ENCODE peak calls at places on chromosomes 4 and X, in seven cellular contexts. One of them, this sample, is unnamed.

GRCh38 chr4:159290321-159291030 is 187.6 kb downstream of the RAPGEF2 start:
- DNase-seq in GM12878: no peak
- DNase-seq in kidney: no peak
- DNase-seq in left lung: no peak
- DNase-seq in glutamatergic neuron: no peak
- DNase-seq in HFF-Myc: no peak
- DNase-seq in endothelial cell: no peak
- DNase-seq in this sample: no peak

GRCh38 chrX:7119927-7120577 is 27.5 kb upstream of the STS start:
- DNase-seq in HFF-Myc: no peak
- DNase-seq in glutamatergic neuron: no peak
- DNase-seq in GM12878: no peak
- DNase-seq in endothelial cell: no peak
- DNase-seq in kidney: no peak
- DNase-seq in left lung: no peak
- DNase-seq in this sample: no peak

GRCh38 chrX:155923200-155923599 is 42.1 kb downstream of the VAMP7 start:
- DNase-seq in left lung: no peak
- DNase-seq in glutamatergic neuron: no peak
- DNase-seq in HFF-Myc: no peak
- DNase-seq in endothelial cell: no peak
- DNase-seq in GM12878: no peak
- DNase-seq in kidney: no peak
- DNase-seq in this sample: no peak

GRCh38 chrX:101759000-101759399 is 99.3 kb upstream of the ARMCX2 start:
- DNase-seq in GM12878: no peak
- DNase-seq in kidney: no peak
- DNase-seq in left lung: no peak
- DNase-seq in HFF-Myc: peak
- DNase-seq in glutamatergic neuron: no peak
- DNase-seq in endothelial cell: peak
- DNase-seq in this sample: no peak

GRCh38 chr4:138242076-138242829 is at the start of gene SLC7A11:
- DNase-seq in GM12878: peak
- DNase-seq in HFF-Myc: peak
- DNase-seq in endothelial cell: peak
- DNase-seq in glutamatergic neuron: peak
- DNase-seq in kidney: no peak
- DNase-seq in left lung: peak
- DNase-seq in this sample: no peak

GRCh38 chrX:95903490-95903889 is 781.2 kb upstream of the DIAPH2 start:
- DNase-seq in kidney: no peak
- DNase-seq in endothelial cell: peak
- DNase-seq in glutamatergic neuron: no peak
- DNase-seq in HFF-Myc: no peak
- DNase-seq in left lung: no peak
- DNase-seq in GM12878: no peak
- DNase-seq in this sample: no peak

GRCh38 chr4:186669159-186669720 is 54.4 kb downstream of the FAT1 start:
- DNase-seq in endothelial cell: no peak
- DNase-seq in HFF-Myc: peak
- DNase-seq in glutamatergic neuron: peak
- DNase-seq in kidney: no peak
- DNase-seq in left lung: no peak
- DNase-seq in GM12878: no peak
- DNase-seq in this sample: no peak

GRCh38 chr4:77273412-77273811 is 116.4 kb downstream of the CCNG2 start:
- DNase-seq in left lung: no peak
- DNase-seq in glutamatergic neuron: no peak
- DNase-seq in HFF-Myc: no peak
- DNase-seq in GM12878: no peak
- DNase-seq in kidney: no peak
- DNase-seq in endothelial cell: no peak
- DNase-seq in this sample: no peak

GRCh38 chr4:101977096-101977495 is 186.6 kb downstream of the BANK1 start:
- DNase-seq in glutamatergic neuron: no peak
- DNase-seq in GM12878: no peak
- DNase-seq in kidney: no peak
- DNase-seq in left lung: peak
- DNase-seq in HFF-Myc: peak
- DNase-seq in endothelial cell: no peak
- DNase-seq in this sample: no peak

GRCh38 chr4:56976878-56977320 is 507 bp downstream of the NOA1 start:
- DNase-seq in left lung: peak
- DNase-seq in endothelial cell: no peak
- DNase-seq in GM12878: no peak
- DNase-seq in kidney: peak
- DNase-seq in HFF-Myc: no peak
- DNase-seq in glutamatergic neuron: peak
- DNase-seq in this sample: peak

GRCh38 chr4:53908661-53909078 is 155.7 kb downstream of the CHIC2 start:
- DNase-seq in glutamatergic neuron: no peak
- DNase-seq in HFF-Myc: peak
- DNase-seq in endothelial cell: peak
- DNase-seq in left lung: no peak
- DNase-seq in kidney: no peak
- DNase-seq in GM12878: peak
- DNase-seq in this sample: no peak

GRCh38 chr4:13980317-13980716 is 352.8 kb upstream of the BOD1L1 start:
- DNase-seq in endothelial cell: no peak
- DNase-seq in GM12878: no peak
- DNase-seq in kidney: no peak
- DNase-seq in HFF-Myc: peak
- DNase-seq in left lung: no peak
- DNase-seq in glutamatergic neuron: no peak
- DNase-seq in this sample: no peak

GRCh38 chrX:405149-405548 is 18.4 kb upstream of the PPP2R3B start:
- DNase-seq in endothelial cell: no peak
- DNase-seq in left lung: no peak
- DNase-seq in GM12878: no peak
- DNase-seq in HFF-Myc: no peak
- DNase-seq in kidney: no peak
- DNase-seq in glutamatergic neuron: no peak
- DNase-seq in this sample: no peak

GRCh38 chr4:15779336-15779735 is 1.2 kb downstream of the CD38 start:
- DNase-seq in endothelial cell: peak
- DNase-seq in glutamatergic neuron: peak
- DNase-seq in HFF-Myc: peak
- DNase-seq in kidney: no peak
- DNase-seq in GM12878: no peak
- DNase-seq in left lung: peak
- DNase-seq in this sample: no peak
- TF ChIP-seq CTCF in endothelial cell: no peak
- TF ChIP-seq CTCF in glutamatergic neuron: no peak
- TF ChIP-seq CTCF in HFF-Myc: peak
- TF ChIP-seq CTCF in kidney: peak
- TF ChIP-seq CTCF in GM12878: no peak
- TF ChIP-seq CTCF in left lung: peak
- TF ChIP-seq CTCF in this sample: no peak

GRCh38 chr4:106369456-106370060 is 980 bp upstream of the GIMD1 start:
- DNase-seq in GM12878: peak
- DNase-seq in HFF-Myc: peak
- DNase-seq in endothelial cell: peak
- DNase-seq in glutamatergic neuron: no peak
- DNase-seq in left lung: no peak
- DNase-seq in kidney: no peak
- DNase-seq in this sample: peak

GRCh38 chr4:106368678-106369077 is at the start of gene GIMD1:
- DNase-seq in left lung: no peak
- DNase-seq in glutamatergic neuron: no peak
- DNase-seq in endothelial cell: no peak
- DNase-seq in GM12878: no peak
- DNase-seq in HFF-Myc: no peak
- DNase-seq in kidney: no peak
- DNase-seq in this sample: no peak

GRCh38 chr4:106366026-106366425 is 2.6 kb downstream of the GIMD1 start:
- DNase-seq in endothelial cell: no peak
- DNase-seq in HFF-Myc: no peak
- DNase-seq in GM12878: no peak
- DNase-seq in glutamatergic neuron: no peak
- DNase-seq in kidney: no peak
- DNase-seq in left lung: no peak
- DNase-seq in this sample: no peak

GRCh38 chr4:106365613-106366012 is 3.0 kb downstream of the GIMD1 start:
- DNase-seq in kidney: no peak
- DNase-seq in GM12878: no peak
- DNase-seq in glutamatergic neuron: no peak
- DNase-seq in endothelial cell: no peak
- DNase-seq in HFF-Myc: peak
- DNase-seq in left lung: no peak
- DNase-seq in this sample: no peak

GRCh38 chr4:106367072-106367471 is 1.5 kb downstream of the GIMD1 start:
- DNase-seq in left lung: no peak
- DNase-seq in glutamatergic neuron: no peak
- DNase-seq in GM12878: no peak
- DNase-seq in endothelial cell: no peak
- DNase-seq in HFF-Myc: no peak
- DNase-seq in kidney: no peak
- DNase-seq in this sample: no peak
- TF ChIP-seq CTCF in left lung: no peak
- TF ChIP-seq CTCF in glutamatergic neuron: no peak
- TF ChIP-seq CTCF in GM12878: no peak
- TF ChIP-seq CTCF in endothelial cell: no peak
- TF ChIP-seq CTCF in HFF-Myc: no peak
- TF ChIP-seq CTCF in kidney: no peak
- TF ChIP-seq CTCF in this sample: no peak

DNA sequence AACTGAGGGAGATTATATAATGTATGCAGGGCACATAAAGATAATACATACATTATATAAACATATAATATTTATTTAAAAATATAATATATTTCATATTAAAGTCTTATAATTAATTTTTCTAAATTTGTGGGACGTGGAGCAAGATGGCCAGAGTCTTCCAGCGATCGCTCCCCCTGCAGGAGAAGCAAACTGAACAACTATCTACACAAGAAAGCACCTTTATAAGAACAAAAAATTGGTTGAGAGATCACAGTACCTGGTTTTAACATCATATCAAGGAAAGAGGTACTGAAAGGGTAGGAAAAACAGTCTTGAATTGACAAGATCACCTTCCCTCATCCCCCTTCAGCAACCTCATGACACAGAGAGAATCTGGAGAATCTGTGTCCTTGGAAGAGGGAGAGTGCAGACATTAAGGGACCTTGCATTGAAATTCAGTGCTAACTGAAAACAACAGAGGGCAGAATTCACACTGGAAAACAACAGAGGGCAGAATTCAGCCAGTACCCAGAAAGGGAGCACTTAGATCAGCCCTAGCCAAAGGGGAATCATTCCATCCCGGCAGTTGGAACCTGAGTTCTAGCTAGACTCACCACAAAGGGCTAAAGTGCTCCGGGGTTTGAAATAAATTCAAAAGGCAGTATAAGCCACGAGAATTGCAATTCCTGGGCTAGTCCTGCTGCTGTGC is 262.5 kb upstream of the NDST3 start:
- DNase-seq in left lung: no peak
- DNase-seq in glutamatergic neuron: no peak
- DNase-seq in kidney: no peak
- DNase-seq in endothelial cell: no peak
- DNase-seq in GM12878: no peak
- DNase-seq in HFF-Myc: no peak
- DNase-seq in this sample: no peak
- TF ChIP-seq CTCF in left lung: no peak
- TF ChIP-seq CTCF in glutamatergic neuron: no peak
- TF ChIP-seq CTCF in kidney: no peak
- TF ChIP-seq CTCF in endothelial cell: peak
- TF ChIP-seq CTCF in GM12878: no peak
- TF ChIP-seq CTCF in HFF-Myc: no peak
- TF ChIP-seq CTCF in this sample: no peak

DNA sequence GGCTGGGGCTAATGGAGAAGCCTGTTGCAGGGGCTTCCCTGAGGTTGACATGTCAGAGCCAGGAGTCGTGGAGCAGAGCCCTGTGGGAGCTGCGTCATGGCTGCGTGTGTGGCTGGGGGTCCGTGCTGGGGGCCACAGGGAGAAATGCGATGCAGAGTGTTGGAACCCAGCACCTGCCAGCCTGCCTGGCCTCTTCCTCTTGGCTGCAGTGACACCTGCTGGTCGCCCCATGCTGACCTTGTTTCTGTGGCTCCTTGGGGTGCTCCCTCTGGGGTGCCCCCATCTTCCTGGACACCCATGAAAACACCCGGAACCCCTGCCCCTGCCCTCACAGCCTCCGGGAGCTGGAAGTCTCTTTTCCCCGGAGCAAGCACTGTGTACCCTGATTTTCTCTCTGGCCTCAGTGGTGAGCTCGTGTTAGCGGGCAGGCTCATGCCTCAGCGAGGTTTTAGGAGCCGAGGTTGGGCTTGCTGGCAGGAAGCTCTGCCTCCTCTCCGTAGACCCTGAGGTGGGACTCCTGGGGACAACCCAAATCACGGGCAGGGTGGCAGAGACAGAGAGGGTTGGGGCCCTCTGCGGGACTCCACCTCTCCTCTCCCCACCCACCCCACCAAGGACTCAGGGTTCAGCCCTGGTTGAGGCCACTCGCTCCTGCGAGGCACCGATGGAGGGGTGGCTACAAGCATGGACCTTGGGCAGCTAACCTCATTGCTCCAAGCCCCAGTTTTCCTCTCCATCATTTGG is 103.8 kb downstream of the SORCS2 start:
- DNase-seq in HFF-Myc: no peak
- DNase-seq in glutamatergic neuron: peak
- DNase-seq in GM12878: no peak
- DNase-seq in left lung: no peak
- DNase-seq in kidney: peak
- DNase-seq in endothelial cell: peak
- DNase-seq in this sample: no peak
- TF ChIP-seq CTCF in HFF-Myc: peak
- TF ChIP-seq CTCF in glutamatergic neuron: peak
- TF ChIP-seq CTCF in GM12878: peak
- TF ChIP-seq CTCF in left lung: peak
- TF ChIP-seq CTCF in kidney: peak
- TF ChIP-seq CTCF in endothelial cell: peak
- TF ChIP-seq CTCF in this sample: no peak

GRCh38 chrX:2614911-2615310 is 76.2 kb upstream of the CD99 start:
- DNase-seq in left lung: no peak
- DNase-seq in GM12878: no peak
- DNase-seq in HFF-Myc: peak
- DNase-seq in endothelial cell: no peak
- DNase-seq in kidney: no peak
- DNase-seq in glutamatergic neuron: no peak
- DNase-seq in this sample: no peak
- TF ChIP-seq CTCF in left lung: peak
- TF ChIP-seq CTCF in GM12878: no peak
- TF ChIP-seq CTCF in HFF-Myc: peak
- TF ChIP-seq CTCF in endothelial cell: no peak
- TF ChIP-seq CTCF in kidney: peak
- TF ChIP-seq CTCF in glutamatergic neuron: no peak
- TF ChIP-seq CTCF in this sample: no peak

DNA sequence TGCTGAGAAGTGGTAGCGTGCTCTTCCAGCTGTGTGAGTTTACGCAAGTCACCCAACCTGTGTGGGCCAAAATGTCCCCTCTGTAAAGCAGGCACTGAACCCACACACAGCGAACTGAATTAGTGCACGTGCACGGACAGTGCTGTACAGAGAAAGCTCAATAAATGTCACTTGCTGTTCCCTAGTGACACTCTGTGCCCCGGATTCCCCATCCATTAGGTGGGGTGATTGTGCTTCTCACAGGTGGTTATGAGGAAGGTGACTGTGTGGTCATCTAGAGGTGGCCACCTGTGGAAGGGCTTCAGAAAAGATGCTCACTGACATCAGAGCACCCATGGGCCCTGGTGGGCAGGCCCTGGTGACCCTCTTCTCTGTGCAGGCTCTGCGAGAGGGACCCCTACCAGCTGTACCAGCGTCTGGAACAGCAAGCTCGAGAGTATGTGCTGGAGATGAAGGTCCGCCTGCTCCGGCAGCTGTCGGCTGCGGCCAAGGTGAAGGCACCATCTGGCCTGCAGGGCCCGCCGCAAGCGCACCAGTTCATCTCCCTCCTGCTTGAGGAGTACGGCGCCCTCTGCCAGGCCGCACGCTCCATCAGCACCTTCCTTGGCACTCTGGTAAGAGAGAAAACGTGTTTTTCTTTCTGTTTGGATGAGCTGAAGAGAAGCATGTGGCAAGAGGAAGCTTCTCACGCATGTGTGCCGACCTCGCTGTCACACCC is 94.3 kb downstream of the FAM193A start:
- DNase-seq in kidney: no peak
- DNase-seq in left lung: no peak
- DNase-seq in HFF-Myc: no peak
- DNase-seq in glutamatergic neuron: no peak
- DNase-seq in GM12878: no peak
- DNase-seq in endothelial cell: no peak
- DNase-seq in this sample: no peak
- TF ChIP-seq CTCF in kidney: no peak
- TF ChIP-seq CTCF in left lung: no peak
- TF ChIP-seq CTCF in HFF-Myc: no peak
- TF ChIP-seq CTCF in glutamatergic neuron: no peak
- TF ChIP-seq CTCF in GM12878: peak
- TF ChIP-seq CTCF in endothelial cell: no peak
- TF ChIP-seq CTCF in this sample: no peak